ENCODE peak calls at places on chromosomes 12 and 14, in four cellular contexts. One of them, this sample, is unnamed.

GRCh38 chr12:86257173-86257572 is 982 bp upstream of the MGAT4C start:
- DNase-seq in tibial artery: no peak
- DNase-seq in skeletal muscle cell: no peak
- DNase-seq in lower leg skin: no peak
- DNase-seq in this sample: no peak

GRCh38 chr14:39265741-39266588 is 32.2 kb downstream of the MIA2 start:
- DNase-seq in tibial artery: no peak
- DNase-seq in skeletal muscle cell: no peak
- DNase-seq in lower leg skin: no peak
- DNase-seq in this sample: no peak

GRCh38 chr12:15631007-15631715 is 158.0 kb downstream of the EPS8 start:
- DNase-seq in lower leg skin: no peak
- DNase-seq in tibial artery: no peak
- DNase-seq in skeletal muscle cell: no peak
- DNase-seq in this sample: no peak

GRCh38 chr14:21268612-21269251 is 510 bp downstream of the HNRNPC start:
- DNase-seq in tibial artery: no peak
- DNase-seq in skeletal muscle cell: peak
- DNase-seq in lower leg skin: peak
- DNase-seq in this sample: no peak

GRCh38 chr14:104724407-104724980 is 465 bp downstream of the ADSS1 start:
- DNase-seq in lower leg skin: no peak
- DNase-seq in skeletal muscle cell: no peak
- DNase-seq in tibial artery: peak
- DNase-seq in this sample: no peak

GRCh38 chr14:70971588-70971987 is 64.3 kb downstream of the PCNX1 start:
- DNase-seq in tibial artery: no peak
- DNase-seq in skeletal muscle cell: no peak
- DNase-seq in lower leg skin: no peak
- DNase-seq in this sample: no peak

GRCh38 chr14:51581017-51581881 is 70.5 kb upstream of the FRMD6 start:
- DNase-seq in tibial artery: no peak
- DNase-seq in lower leg skin: no peak
- DNase-seq in skeletal muscle cell: no peak
- DNase-seq in this sample: peak

GRCh38 chr12:75783093-75783877 is 248.3 kb downstream of the PHLDA1 start:
- DNase-seq in tibial artery: peak
- DNase-seq in lower leg skin: no peak
- DNase-seq in skeletal muscle cell: no peak
- DNase-seq in this sample: no peak

GRCh38 chr12:45166056-45166455 is 49.8 kb upstream of the ANO6 start:
- DNase-seq in skeletal muscle cell: no peak
- DNase-seq in tibial artery: no peak
- DNase-seq in lower leg skin: no peak
- DNase-seq in this sample: no peak

GRCh38 chr14:51908086-51908485 is 47.7 kb downstream of the GNG2 start:
- DNase-seq in lower leg skin: no peak
- DNase-seq in tibial artery: no peak
- DNase-seq in skeletal muscle cell: no peak
- DNase-seq in this sample: no peak

DNA sequence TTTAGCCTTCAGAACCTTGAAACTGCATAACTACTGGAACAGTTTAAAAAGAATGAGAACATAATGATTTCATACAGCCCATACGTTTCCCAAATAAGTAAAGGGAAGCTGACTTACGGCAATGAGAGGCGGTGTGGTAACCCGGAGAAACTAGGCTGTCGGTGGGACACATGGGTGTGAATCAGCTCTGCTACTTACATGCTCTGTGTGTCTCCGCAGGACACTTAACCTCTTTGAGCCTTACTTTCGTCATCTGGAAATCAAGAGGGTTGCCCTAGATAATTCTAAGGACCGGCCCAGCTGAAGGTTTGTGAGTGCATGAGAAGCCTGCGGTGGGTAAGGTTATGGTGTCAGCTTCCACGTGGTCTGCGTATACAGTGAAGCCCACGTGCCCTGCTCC is 49.3 kb upstream of the PLEKHG3 start:
- DNase-seq in tibial artery: no peak
- DNase-seq in lower leg skin: no peak
- DNase-seq in skeletal muscle cell: peak
- DNase-seq in this sample: no peak
- H3K4me3 ChIP-seq in tibial artery: no peak
- H3K4me3 ChIP-seq in lower leg skin: no peak
- H3K4me3 ChIP-seq in skeletal muscle cell: no peak
- H3K4me3 ChIP-seq in this sample: no peak

DNA sequence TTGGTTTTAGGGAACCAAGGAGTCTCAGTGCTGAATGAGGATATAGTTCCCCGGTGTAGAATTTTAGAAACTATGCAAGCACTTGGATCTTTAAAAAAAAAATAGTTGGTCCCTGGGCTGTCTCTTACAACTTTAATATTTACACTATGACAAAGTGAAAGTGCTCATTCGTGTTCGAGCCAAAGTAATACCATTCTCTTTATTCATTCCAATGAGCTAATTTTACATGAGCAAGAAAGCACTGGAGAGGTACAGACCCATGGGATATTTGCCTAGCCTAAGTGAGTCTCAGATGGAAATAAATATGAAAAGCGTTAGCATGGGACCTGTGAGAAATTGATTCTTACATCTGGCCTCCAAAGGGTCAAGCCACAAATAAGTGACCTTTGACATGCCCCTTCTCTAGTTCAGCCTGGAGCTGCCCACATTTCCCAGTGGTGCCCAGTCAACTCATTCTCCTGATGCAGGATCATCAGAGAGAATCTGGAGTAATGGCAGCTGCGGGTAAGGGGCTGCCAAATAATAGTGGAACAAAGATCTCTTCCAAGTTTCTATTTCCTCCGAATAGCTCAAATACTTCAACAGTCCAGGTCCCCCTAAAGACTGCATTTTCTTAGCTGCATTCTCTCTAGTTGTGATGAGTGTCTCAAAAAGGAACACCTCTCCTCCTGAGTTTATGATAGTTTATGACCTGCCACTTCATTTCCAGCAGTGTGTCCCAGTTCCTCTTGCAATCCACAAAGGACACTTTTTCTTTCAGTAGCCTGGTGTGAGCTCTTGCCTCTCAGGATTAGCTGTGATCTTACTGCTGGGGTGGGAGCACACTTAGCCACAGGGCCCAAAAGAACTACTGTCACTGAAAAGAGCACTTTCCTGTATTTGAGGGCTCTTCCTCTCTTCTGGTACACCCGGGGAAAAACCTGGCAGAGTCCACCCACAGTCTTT is 208.2 kb downstream of the DAD1 start:
- DNase-seq in lower leg skin: no peak
- DNase-seq in tibial artery: no peak
- DNase-seq in skeletal muscle cell: no peak
- DNase-seq in this sample: no peak
- H3K4me3 ChIP-seq in lower leg skin: no peak
- H3K4me3 ChIP-seq in tibial artery: peak
- H3K4me3 ChIP-seq in skeletal muscle cell: no peak
- H3K4me3 ChIP-seq in this sample: no peak

GRCh38 chr12:57474862-57475261 is 4.8 kb downstream of the ARHGAP9 start:
- DNase-seq in lower leg skin: no peak
- DNase-seq in tibial artery: no peak
- DNase-seq in skeletal muscle cell: no peak
- DNase-seq in this sample: no peak
- H3K4me3 ChIP-seq in lower leg skin: no peak
- H3K4me3 ChIP-seq in tibial artery: peak
- H3K4me3 ChIP-seq in skeletal muscle cell: no peak
- H3K4me3 ChIP-seq in this sample: no peak

GRCh38 chr14:65170768-65171251 is 68.5 kb upstream of the MAX start:
- DNase-seq in lower leg skin: no peak
- DNase-seq in tibial artery: no peak
- DNase-seq in skeletal muscle cell: no peak
- DNase-seq in this sample: peak
- H3K4me3 ChIP-seq in lower leg skin: no peak
- H3K4me3 ChIP-seq in tibial artery: peak
- H3K4me3 ChIP-seq in skeletal muscle cell: peak
- H3K4me3 ChIP-seq in this sample: peak

GRCh38 chr14:61766136-61766535 is 3.9 kb downstream of the SNAPC1 start:
- DNase-seq in tibial artery: no peak
- DNase-seq in lower leg skin: no peak
- DNase-seq in skeletal muscle cell: no peak
- DNase-seq in this sample: no peak

GRCh38 chr14:61761557-61761956 is 663 bp upstream of the SNAPC1 start:
- DNase-seq in tibial artery: no peak
- DNase-seq in skeletal muscle cell: no peak
- DNase-seq in lower leg skin: no peak
- DNase-seq in this sample: no peak

GRCh38 chr14:61761959-61762786 is at the start of gene SNAPC1:
- DNase-seq in tibial artery: peak
- DNase-seq in skeletal muscle cell: peak
- DNase-seq in lower leg skin: peak
- DNase-seq in this sample: peak

GRCh38 chr14:61765225-61765943 is 3.2 kb downstream of the SNAPC1 start:
- DNase-seq in tibial artery: no peak
- DNase-seq in lower leg skin: no peak
- DNase-seq in skeletal muscle cell: no peak
- DNase-seq in this sample: no peak

DNA sequence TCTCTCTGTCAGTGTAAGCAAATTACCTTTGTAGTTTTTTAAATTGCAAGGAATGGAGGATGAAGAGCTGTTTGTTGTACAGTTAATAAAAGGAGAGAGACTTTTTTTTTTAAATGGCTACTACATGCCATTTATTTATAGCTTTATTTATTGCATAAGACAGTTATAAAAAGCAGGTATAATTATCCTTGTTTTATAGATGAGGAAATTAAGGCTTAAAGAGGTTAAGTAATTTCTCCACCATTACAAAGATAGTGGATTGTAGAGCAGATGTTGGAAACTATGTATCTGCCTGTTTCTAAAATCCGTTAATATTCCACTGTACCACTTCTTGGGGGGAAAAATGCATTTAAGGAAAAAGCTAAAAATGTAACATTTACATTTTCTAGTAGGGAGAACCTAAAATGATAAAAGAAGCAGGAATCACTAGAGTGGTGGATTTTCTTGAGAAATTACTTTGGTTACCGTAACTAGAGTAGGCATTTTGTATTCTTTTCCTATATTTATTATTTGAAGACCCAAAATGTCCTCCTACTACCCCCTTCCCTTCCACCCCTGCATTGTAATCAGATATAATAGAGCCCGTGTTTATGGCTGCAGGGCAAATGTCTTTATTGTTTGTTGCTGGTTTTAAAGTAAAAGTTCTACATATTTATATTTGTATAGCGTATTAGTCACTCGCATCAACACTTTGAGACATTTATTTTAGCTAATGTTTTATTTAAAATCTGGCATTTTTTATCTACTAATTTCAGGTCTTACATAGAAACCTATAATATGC is 2.3 kb downstream of the SNAPC1 start:
- DNase-seq in lower leg skin: no peak
- DNase-seq in skeletal muscle cell: no peak
- DNase-seq in tibial artery: no peak
- DNase-seq in this sample: no peak
- H3K4me3 ChIP-seq in lower leg skin: no peak
- H3K4me3 ChIP-seq in skeletal muscle cell: peak
- H3K4me3 ChIP-seq in tibial artery: no peak
- H3K4me3 ChIP-seq in this sample: no peak

GRCh38 chr14:89207925-89208328 is 209.1 kb downstream of the FOXN3 start:
- DNase-seq in skeletal muscle cell: no peak
- DNase-seq in lower leg skin: no peak
- DNase-seq in tibial artery: no peak
- DNase-seq in this sample: no peak
- H3K4me3 ChIP-seq in skeletal muscle cell: no peak
- H3K4me3 ChIP-seq in lower leg skin: no peak
- H3K4me3 ChIP-seq in tibial artery: no peak
- H3K4me3 ChIP-seq in this sample: no peak